ENCODE peak calls at places on chromosomes 7 and 10, in six cellular contexts. One of them, this sample, is unnamed.

GRCh38 chr7:105958037-105958436 is 5.0 kb upstream of the CDHR3 start:
- DNase-seq in A549: no peak
- DNase-seq in sigmoid colon: no peak
- DNase-seq in endothelial cell of umbilical vein: no peak
- DNase-seq in K562: no peak
- DNase-seq in transverse colon: no peak
- DNase-seq in this sample: no peak

GRCh38 chr7:20270867-20271266 is 53.7 kb upstream of the MACC1 start:
- DNase-seq in K562: no peak
- DNase-seq in sigmoid colon: no peak
- DNase-seq in A549: no peak
- DNase-seq in endothelial cell of umbilical vein: no peak
- DNase-seq in transverse colon: no peak
- DNase-seq in this sample: no peak

GRCh38 chr7:4700577-4701235 is 18.6 kb downstream of the FOXK1 start:
- DNase-seq in transverse colon: no peak
- DNase-seq in A549: peak
- DNase-seq in endothelial cell of umbilical vein: peak
- DNase-seq in K562: no peak
- DNase-seq in sigmoid colon: no peak
- DNase-seq in this sample: no peak

GRCh38 chr7:159098424-159098786 is 46.3 kb downstream of the VIPR2 start:
- DNase-seq in A549: no peak
- DNase-seq in sigmoid colon: no peak
- DNase-seq in transverse colon: peak
- DNase-seq in K562: no peak
- DNase-seq in endothelial cell of umbilical vein: no peak
- DNase-seq in this sample: no peak

GRCh38 chr7:30697716-30698460 is 15.6 kb upstream of the CRHR2 start:
- DNase-seq in transverse colon: peak
- DNase-seq in K562: no peak
- DNase-seq in A549: no peak
- DNase-seq in sigmoid colon: no peak
- DNase-seq in endothelial cell of umbilical vein: no peak
- DNase-seq in this sample: no peak

GRCh38 chr10:102150970-102151773 is 1.0 kb upstream of the NOLC1 start:
- DNase-seq in sigmoid colon: no peak
- DNase-seq in endothelial cell of umbilical vein: peak
- DNase-seq in A549: peak
- DNase-seq in transverse colon: no peak
- DNase-seq in K562: no peak
- DNase-seq in this sample: peak

GRCh38 chr7:55192718-55193117 is 172.4 kb upstream of the LANCL2 start:
- DNase-seq in endothelial cell of umbilical vein: peak
- DNase-seq in K562: no peak
- DNase-seq in A549: no peak
- DNase-seq in sigmoid colon: no peak
- DNase-seq in transverse colon: no peak
- DNase-seq in this sample: no peak

GRCh38 chr7:157943561-157943960 is 606.8 kb downstream of the DNAJB6 start:
- DNase-seq in endothelial cell of umbilical vein: no peak
- DNase-seq in K562: no peak
- DNase-seq in A549: no peak
- DNase-seq in sigmoid colon: no peak
- DNase-seq in transverse colon: no peak
- DNase-seq in this sample: no peak

GRCh38 chr7:156073366-156074052 is 261.2 kb upstream of the SHH start:
- DNase-seq in transverse colon: no peak
- DNase-seq in endothelial cell of umbilical vein: no peak
- DNase-seq in sigmoid colon: no peak
- DNase-seq in A549: no peak
- DNase-seq in K562: no peak
- DNase-seq in this sample: no peak

GRCh38 chr10:113953505-113954272 is 90.0 kb upstream of the ADRB1 start:
- DNase-seq in A549: no peak
- DNase-seq in K562: peak
- DNase-seq in transverse colon: no peak
- DNase-seq in sigmoid colon: no peak
- DNase-seq in endothelial cell of umbilical vein: no peak
- DNase-seq in this sample: peak

GRCh38 chr7:55185321-55185802 is 166.5 kb downstream of the EGFR start:
- DNase-seq in transverse colon: no peak
- DNase-seq in sigmoid colon: no peak
- DNase-seq in K562: no peak
- DNase-seq in A549: no peak
- DNase-seq in endothelial cell of umbilical vein: no peak
- DNase-seq in this sample: no peak

GRCh38 chr10:3472705-3473078 is 300.1 kb upstream of the PITRM1 start:
- DNase-seq in transverse colon: no peak
- DNase-seq in endothelial cell of umbilical vein: no peak
- DNase-seq in sigmoid colon: no peak
- DNase-seq in K562: no peak
- DNase-seq in A549: peak
- DNase-seq in this sample: no peak

GRCh38 chr7:25009271-25009670 is 29.3 kb upstream of the OSBPL3 start:
- DNase-seq in A549: peak
- DNase-seq in K562: no peak
- DNase-seq in transverse colon: no peak
- DNase-seq in sigmoid colon: no peak
- DNase-seq in endothelial cell of umbilical vein: no peak
- DNase-seq in this sample: no peak

GRCh38 chr7:150481207-150481920 is 30.9 kb downstream of the GIMAP8 start:
- DNase-seq in transverse colon: no peak
- DNase-seq in sigmoid colon: no peak
- DNase-seq in A549: no peak
- DNase-seq in endothelial cell of umbilical vein: no peak
- DNase-seq in K562: no peak
- DNase-seq in this sample: no peak

GRCh38 chr7:33888206-33888605 is 17.1 kb upstream of the BMPER start:
- DNase-seq in K562: no peak
- DNase-seq in A549: no peak
- DNase-seq in sigmoid colon: no peak
- DNase-seq in endothelial cell of umbilical vein: no peak
- DNase-seq in transverse colon: no peak
- DNase-seq in this sample: no peak

GRCh38 chr7:141654551-141654950 is 47.4 kb downstream of the DENND11 start:
- DNase-seq in endothelial cell of umbilical vein: peak
- DNase-seq in transverse colon: peak
- DNase-seq in sigmoid colon: no peak
- DNase-seq in K562: peak
- DNase-seq in A549: peak
- DNase-seq in this sample: peak

GRCh38 chr10:15370741-15371701 is at the start of gene FAM171A1:
- DNase-seq in A549: peak
- DNase-seq in sigmoid colon: peak
- DNase-seq in transverse colon: peak
- DNase-seq in K562: peak
- DNase-seq in endothelial cell of umbilical vein: no peak
- DNase-seq in this sample: peak

GRCh38 chr7:33932221-33932620 is 26.9 kb downstream of the BMPER start:
- DNase-seq in endothelial cell of umbilical vein: peak
- DNase-seq in A549: no peak
- DNase-seq in sigmoid colon: no peak
- DNase-seq in K562: no peak
- DNase-seq in transverse colon: no peak
- DNase-seq in this sample: no peak

GRCh38 chr10:130902471-130902870 is 409.1 kb downstream of the TCERG1L start:
- DNase-seq in K562: no peak
- DNase-seq in sigmoid colon: no peak
- DNase-seq in endothelial cell of umbilical vein: no peak
- DNase-seq in transverse colon: no peak
- DNase-seq in A549: no peak
- DNase-seq in this sample: no peak

GRCh38 chr7:92039900-92040299 is 94.4 kb downstream of the CYP51A1 start:
- DNase-seq in sigmoid colon: no peak
- DNase-seq in K562: no peak
- DNase-seq in A549: no peak
- DNase-seq in endothelial cell of umbilical vein: no peak
- DNase-seq in transverse colon: no peak
- DNase-seq in this sample: no peak

GRCh38 chr10:79491171-79491835 is 21.0 kb upstream of the EIF5AL1 start:
- DNase-seq in transverse colon: no peak
- DNase-seq in K562: peak
- DNase-seq in A549: no peak
- DNase-seq in sigmoid colon: no peak
- DNase-seq in endothelial cell of umbilical vein: no peak
- DNase-seq in this sample: no peak

GRCh38 chr7:91310829-91311460 is 46.7 kb downstream of the FZD1 start:
- DNase-seq in sigmoid colon: peak
- DNase-seq in A549: no peak
- DNase-seq in endothelial cell of umbilical vein: no peak
- DNase-seq in transverse colon: peak
- DNase-seq in K562: no peak
- DNase-seq in this sample: no peak

GRCh38 chr10:44306147-44306710 is 78.7 kb downstream of the CXCL12 start:
- DNase-seq in A549: peak
- DNase-seq in K562: no peak
- DNase-seq in endothelial cell of umbilical vein: no peak
- DNase-seq in sigmoid colon: no peak
- DNase-seq in transverse colon: no peak
- DNase-seq in this sample: no peak

GRCh38 chr7:64307254-64308018 is 6.3 kb upstream of the ZNF736 start:
- DNase-seq in sigmoid colon: peak
- DNase-seq in transverse colon: peak
- DNase-seq in K562: peak
- DNase-seq in endothelial cell of umbilical vein: peak
- DNase-seq in A549: no peak
- DNase-seq in this sample: peak
- TF ChIP-seq POLR2A in sigmoid colon: no peak
- TF ChIP-seq POLR2A in transverse colon: peak
- TF ChIP-seq POLR2A in K562: peak
- TF ChIP-seq POLR2A in endothelial cell of umbilical vein: no peak
- TF ChIP-seq POLR2A in A549: no peak
- TF ChIP-seq POLR2A in this sample: no peak

GRCh38 chr7:2863461-2864066 is 19.5 kb upstream of the GNA12 start:
- DNase-seq in transverse colon: peak
- DNase-seq in A549: peak
- DNase-seq in K562: peak
- DNase-seq in sigmoid colon: peak
- DNase-seq in endothelial cell of umbilical vein: peak
- DNase-seq in this sample: peak
- TF ChIP-seq POLR2A in transverse colon: peak
- TF ChIP-seq POLR2A in A549: no peak
- TF ChIP-seq POLR2A in K562: peak
- TF ChIP-seq POLR2A in sigmoid colon: peak
- TF ChIP-seq POLR2A in endothelial cell of umbilical vein: peak
- TF ChIP-seq POLR2A in this sample: peak

GRCh38 chr10:110568055-110568735 is 700 bp downstream of the SMC3 start:
- DNase-seq in K562: no peak
- DNase-seq in sigmoid colon: peak
- DNase-seq in A549: peak
- DNase-seq in endothelial cell of umbilical vein: peak
- DNase-seq in transverse colon: peak
- DNase-seq in this sample: peak

GRCh38 chr10:110569736-110570135 is 2.2 kb downstream of the SMC3 start:
- DNase-seq in sigmoid colon: no peak
- DNase-seq in transverse colon: no peak
- DNase-seq in endothelial cell of umbilical vein: no peak
- DNase-seq in K562: no peak
- DNase-seq in A549: no peak
- DNase-seq in this sample: peak

GRCh38 chr10:110569120-110569519 is 1.6 kb downstream of the SMC3 start:
- DNase-seq in sigmoid colon: no peak
- DNase-seq in A549: no peak
- DNase-seq in endothelial cell of umbilical vein: no peak
- DNase-seq in K562: no peak
- DNase-seq in transverse colon: no peak
- DNase-seq in this sample: peak

GRCh38 chr10:110566472-110567200 is 859 bp upstream of the SMC3 start:
- DNase-seq in sigmoid colon: no peak
- DNase-seq in K562: no peak
- DNase-seq in transverse colon: no peak
- DNase-seq in A549: no peak
- DNase-seq in endothelial cell of umbilical vein: no peak
- DNase-seq in this sample: peak

DNA sequence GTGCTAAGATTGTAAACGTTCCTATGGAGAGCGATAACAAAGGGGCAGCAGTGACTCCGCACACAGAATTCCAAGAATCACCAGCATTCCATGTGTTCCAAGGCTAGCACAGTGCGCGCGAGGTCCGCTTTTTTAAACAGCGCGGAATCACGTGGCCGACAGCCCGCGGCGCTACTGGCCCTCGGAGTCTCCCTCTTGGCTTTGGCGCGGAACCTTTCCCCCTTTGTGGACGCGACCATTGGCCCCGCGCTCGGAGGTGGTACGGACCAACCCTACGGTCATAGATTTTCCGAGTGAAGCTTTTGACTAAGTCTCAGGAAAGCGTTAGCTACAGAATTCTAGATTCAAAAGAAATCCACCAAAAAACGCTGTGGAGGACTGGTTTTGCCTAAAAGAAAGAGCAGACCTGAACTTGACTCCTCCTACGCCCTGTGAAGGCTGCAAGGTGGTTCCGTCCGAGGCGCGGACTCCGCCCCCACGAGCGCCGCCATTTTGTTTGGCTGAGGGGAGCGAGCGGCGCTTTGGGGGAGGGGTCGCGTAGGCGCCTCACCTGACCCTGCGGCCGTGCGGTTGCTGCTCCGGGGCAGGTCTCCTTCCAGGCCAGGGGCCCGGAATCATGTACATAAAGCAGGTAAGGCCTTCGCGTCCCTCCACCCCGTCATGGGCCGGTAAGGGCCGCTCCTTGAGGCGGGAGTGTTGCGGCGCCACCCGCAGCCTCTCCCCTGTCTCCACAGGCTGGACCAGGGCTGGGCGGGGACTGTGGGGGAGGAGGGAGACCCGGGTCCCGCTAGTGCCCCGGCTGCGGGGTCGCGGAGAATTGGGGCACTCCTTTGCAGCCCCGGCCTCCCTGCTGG is at the start of gene SMC3:
- DNase-seq in A549: peak
- DNase-seq in sigmoid colon: peak
- DNase-seq in endothelial cell of umbilical vein: peak
- DNase-seq in transverse colon: peak
- DNase-seq in K562: peak
- DNase-seq in this sample: peak
- TF ChIP-seq POLR2A in A549: peak
- TF ChIP-seq POLR2A in sigmoid colon: peak
- TF ChIP-seq POLR2A in endothelial cell of umbilical vein: peak
- TF ChIP-seq POLR2A in transverse colon: peak
- TF ChIP-seq POLR2A in K562: peak
- TF ChIP-seq POLR2A in this sample: peak

DNA sequence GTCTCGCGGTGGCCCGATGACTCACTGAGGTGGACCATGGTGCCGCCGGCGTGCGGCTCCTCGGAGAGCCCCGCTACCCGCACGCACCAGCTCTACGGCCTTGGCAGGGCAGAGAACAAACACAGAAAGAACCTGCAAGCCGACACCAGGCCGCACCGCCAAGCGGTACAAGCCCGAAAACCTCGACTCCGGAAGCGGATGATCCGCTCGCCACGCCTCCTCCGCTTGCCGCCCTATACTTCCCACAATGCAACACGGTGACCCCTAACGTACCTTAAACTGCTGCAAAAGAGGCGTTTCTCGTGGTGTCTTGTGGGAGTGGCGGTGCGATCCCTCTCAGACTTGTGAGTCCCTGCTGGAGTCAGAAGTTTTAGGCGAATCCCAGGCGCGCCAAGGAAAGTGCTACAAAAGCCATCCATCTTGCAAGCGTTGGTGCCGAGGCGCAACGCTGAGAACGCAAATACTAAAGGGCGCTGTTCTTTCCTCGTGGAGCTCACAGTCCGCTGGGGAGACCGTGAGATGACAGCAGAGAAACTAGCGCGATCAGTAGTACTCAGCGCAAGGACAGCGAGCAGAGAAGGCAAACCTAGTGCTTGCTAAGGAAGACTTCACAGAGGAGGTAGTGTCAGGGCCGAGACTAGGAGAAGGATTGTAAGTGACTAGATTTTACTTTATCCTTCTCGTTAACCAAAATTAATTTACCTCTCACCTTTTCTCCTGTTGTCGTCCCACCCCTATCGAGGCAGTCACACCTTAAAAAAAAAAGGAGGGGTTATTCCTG is at the start of gene MRPS16:
- DNase-seq in endothelial cell of umbilical vein: peak
- DNase-seq in K562: peak
- DNase-seq in transverse colon: peak
- DNase-seq in sigmoid colon: peak
- DNase-seq in A549: peak
- DNase-seq in this sample: peak
- TF ChIP-seq POLR2A in endothelial cell of umbilical vein: peak
- TF ChIP-seq POLR2A in K562: peak
- TF ChIP-seq POLR2A in transverse colon: peak
- TF ChIP-seq POLR2A in sigmoid colon: peak
- TF ChIP-seq POLR2A in A549: peak
- TF ChIP-seq POLR2A in this sample: peak

This sample was measured in erythroblast.